ENCODE peak calls at places on chromosomes 11 and 22, in ten cellular contexts. One of them, this sample, is unnamed.

GRCh38 chr22:38257650-38258246 is 15.1 kb downstream of the TMEM184B start:
- DNase-seq in foreskin fibroblast: no peak
- DNase-seq in foreskin keratinocyte: no peak
- DNase-seq in prostate gland: no peak
- DNase-seq in Peyer's patch: peak; percentile 80
- DNase-seq in brain microvascular endothelial cell: no peak
- DNase-seq in GM06990: no peak
- DNase-seq in upper lobe of left lung: no peak
- DNase-seq in H9: no peak
- DNase-seq in coronary artery: no peak
- DNase-seq in this sample: no peak

GRCh38 chr22:32830473-32830872 is 29.0 kb downstream of the TIMP3 start:
- DNase-seq in foreskin fibroblast: no peak
- DNase-seq in upper lobe of left lung: peak; percentile 34
- DNase-seq in Peyer's patch: no peak
- DNase-seq in prostate gland: no peak
- DNase-seq in foreskin keratinocyte: no peak
- DNase-seq in GM06990: no peak
- DNase-seq in coronary artery: no peak
- DNase-seq in brain microvascular endothelial cell: peak; percentile 42
- DNase-seq in H9: peak; percentile 38
- DNase-seq in this sample: no peak

GRCh38 chr11:62801071-62801470 is 4.2 kb downstream of the NXF1 start:
- DNase-seq in H9: no peak
- DNase-seq in brain microvascular endothelial cell: no peak
- DNase-seq in upper lobe of left lung: no peak
- DNase-seq in GM06990: no peak
- DNase-seq in foreskin keratinocyte: no peak
- DNase-seq in prostate gland: no peak
- DNase-seq in Peyer's patch: no peak
- DNase-seq in foreskin fibroblast: no peak
- DNase-seq in coronary artery: no peak
- DNase-seq in this sample: no peak

GRCh38 chr11:117189941-117190544 is 9.1 kb upstream of the TAGLN start:
- DNase-seq in GM06990: no peak
- DNase-seq in Peyer's patch: no peak
- DNase-seq in H9: no peak
- DNase-seq in brain microvascular endothelial cell: no peak
- DNase-seq in foreskin keratinocyte: no peak
- DNase-seq in foreskin fibroblast: no peak
- DNase-seq in coronary artery: peak; percentile 61
- DNase-seq in upper lobe of left lung: peak; percentile 50
- DNase-seq in prostate gland: no peak
- DNase-seq in this sample: no peak

GRCh38 chr11:44766112-44766971 is 39.6 kb downstream of the TSPAN18 start:
- DNase-seq in H9: peak; percentile 22
- DNase-seq in Peyer's patch: no peak
- DNase-seq in brain microvascular endothelial cell: peak; percentile 95
- DNase-seq in foreskin fibroblast: peak; percentile 50
- DNase-seq in coronary artery: peak; percentile 88
- DNase-seq in foreskin keratinocyte: no peak
- DNase-seq in prostate gland: no peak
- DNase-seq in upper lobe of left lung: no peak
- DNase-seq in GM06990: no peak
- DNase-seq in this sample: peak; percentile 2

GRCh38 chr11:47215366-47215925 is 672 bp downstream of the DDB2 start:
- DNase-seq in upper lobe of left lung: no peak
- DNase-seq in GM06990: no peak
- DNase-seq in Peyer's patch: no peak
- DNase-seq in prostate gland: no peak
- DNase-seq in brain microvascular endothelial cell: no peak
- DNase-seq in foreskin keratinocyte: peak; percentile 47
- DNase-seq in H9: no peak
- DNase-seq in foreskin fibroblast: no peak
- DNase-seq in coronary artery: no peak
- DNase-seq in this sample: no peak

GRCh38 chr11:118531597-118532084 is 649 bp downstream of the TMEM25 start:
- DNase-seq in coronary artery: peak; percentile 66
- DNase-seq in H9: no peak
- DNase-seq in foreskin keratinocyte: no peak
- DNase-seq in brain microvascular endothelial cell: no peak
- DNase-seq in GM06990: no peak
- DNase-seq in upper lobe of left lung: peak; percentile 66
- DNase-seq in prostate gland: no peak
- DNase-seq in foreskin fibroblast: no peak
- DNase-seq in Peyer's patch: peak; percentile 71
- DNase-seq in this sample: no peak

GRCh38 chr11:102530558-102530957 is at the start of gene MMP7:
- DNase-seq in GM06990: no peak
- DNase-seq in foreskin keratinocyte: peak; percentile 40
- DNase-seq in H9: no peak
- DNase-seq in brain microvascular endothelial cell: peak; percentile 26
- DNase-seq in coronary artery: no peak
- DNase-seq in foreskin fibroblast: peak; percentile 81
- DNase-seq in Peyer's patch: no peak
- DNase-seq in upper lobe of left lung: peak; percentile 59
- DNase-seq in prostate gland: no peak
- DNase-seq in this sample: no peak

GRCh38 chr11:31887180-31887579 is 76.1 kb upstream of the PAX6 start:
- DNase-seq in foreskin fibroblast: no peak
- DNase-seq in coronary artery: no peak
- DNase-seq in foreskin keratinocyte: no peak
- DNase-seq in upper lobe of left lung: no peak
- DNase-seq in GM06990: no peak
- DNase-seq in prostate gland: no peak
- DNase-seq in Peyer's patch: no peak
- DNase-seq in brain microvascular endothelial cell: no peak
- DNase-seq in H9: peak; percentile 63
- DNase-seq in this sample: no peak
- TF ChIP-seq CTCF in foreskin fibroblast: no peak
- TF ChIP-seq CTCF in coronary artery: no peak
- TF ChIP-seq CTCF in foreskin keratinocyte: peak; percentile 24
- TF ChIP-seq CTCF in upper lobe of left lung: no peak
- TF ChIP-seq CTCF in GM06990: peak; percentile 31
- TF ChIP-seq CTCF in prostate gland: no peak
- TF ChIP-seq CTCF in Peyer's patch: no peak
- TF ChIP-seq CTCF in brain microvascular endothelial cell: peak; percentile 37
- TF ChIP-seq CTCF in H9: peak; percentile 74
- TF ChIP-seq CTCF in this sample: no peak

GRCh38 chr11:71433648-71434450 is 14.3 kb downstream of the DHCR7 start:
- DNase-seq in foreskin keratinocyte: no peak
- DNase-seq in brain microvascular endothelial cell: no peak
- DNase-seq in foreskin fibroblast: peak; percentile 52
- DNase-seq in coronary artery: no peak
- DNase-seq in Peyer's patch: peak; percentile 73
- DNase-seq in H9: no peak
- DNase-seq in GM06990: no peak
- DNase-seq in upper lobe of left lung: peak; percentile 57
- DNase-seq in prostate gland: peak; percentile 81
- DNase-seq in this sample: no peak

GRCh38 chr11:71434576-71435130 is 13.5 kb downstream of the DHCR7 start:
- DNase-seq in GM06990: no peak
- DNase-seq in foreskin fibroblast: no peak
- DNase-seq in foreskin keratinocyte: no peak
- DNase-seq in upper lobe of left lung: peak; percentile 47
- DNase-seq in H9: no peak
- DNase-seq in Peyer's patch: no peak
- DNase-seq in prostate gland: no peak
- DNase-seq in brain microvascular endothelial cell: no peak
- DNase-seq in coronary artery: no peak
- DNase-seq in this sample: no peak

GRCh38 chr11:71435278-71435951 is 12.8 kb downstream of the DHCR7 start:
- DNase-seq in Peyer's patch: no peak
- DNase-seq in prostate gland: no peak
- DNase-seq in coronary artery: no peak
- DNase-seq in foreskin keratinocyte: no peak
- DNase-seq in foreskin fibroblast: no peak
- DNase-seq in upper lobe of left lung: peak; percentile 77
- DNase-seq in H9: no peak
- DNase-seq in GM06990: no peak
- DNase-seq in brain microvascular endothelial cell: no peak
- DNase-seq in this sample: no peak

GRCh38 chr11:71431271-71431670 is 16.9 kb downstream of the DHCR7 start:
- DNase-seq in Peyer's patch: no peak
- DNase-seq in H9: no peak
- DNase-seq in foreskin fibroblast: no peak
- DNase-seq in brain microvascular endothelial cell: no peak
- DNase-seq in GM06990: no peak
- DNase-seq in foreskin keratinocyte: no peak
- DNase-seq in prostate gland: no peak
- DNase-seq in coronary artery: no peak
- DNase-seq in upper lobe of left lung: peak; percentile 30
- DNase-seq in this sample: no peak

GRCh38 chr11:71432761-71433647 is 15.2 kb downstream of the DHCR7 start:
- DNase-seq in H9: no peak
- DNase-seq in coronary artery: no peak
- DNase-seq in upper lobe of left lung: no peak
- DNase-seq in foreskin keratinocyte: no peak
- DNase-seq in brain microvascular endothelial cell: no peak
- DNase-seq in Peyer's patch: peak; percentile 66
- DNase-seq in GM06990: no peak
- DNase-seq in foreskin fibroblast: no peak
- DNase-seq in prostate gland: no peak
- DNase-seq in this sample: no peak
- TF ChIP-seq CTCF in H9: no peak
- TF ChIP-seq CTCF in coronary artery: no peak
- TF ChIP-seq CTCF in upper lobe of left lung: no peak
- TF ChIP-seq CTCF in foreskin keratinocyte: no peak
- TF ChIP-seq CTCF in brain microvascular endothelial cell: no peak
- TF ChIP-seq CTCF in Peyer's patch: no peak
- TF ChIP-seq CTCF in GM06990: no peak
- TF ChIP-seq CTCF in foreskin fibroblast: no peak
- TF ChIP-seq CTCF in prostate gland: no peak
- TF ChIP-seq CTCF in this sample: no peak

GRCh38 chr11:106236295-106236694 is 158.8 kb downstream of the AASDHPPT start:
- DNase-seq in GM06990: no peak
- DNase-seq in upper lobe of left lung: no peak
- DNase-seq in foreskin keratinocyte: no peak
- DNase-seq in Peyer's patch: no peak
- DNase-seq in brain microvascular endothelial cell: no peak
- DNase-seq in foreskin fibroblast: no peak
- DNase-seq in coronary artery: no peak
- DNase-seq in H9: no peak
- DNase-seq in prostate gland: no peak
- DNase-seq in this sample: no peak

GRCh38 chr11:106233191-106233590 is 155.7 kb downstream of the AASDHPPT start:
- DNase-seq in Peyer's patch: no peak
- DNase-seq in foreskin keratinocyte: no peak
- DNase-seq in prostate gland: no peak
- DNase-seq in brain microvascular endothelial cell: no peak
- DNase-seq in H9: no peak
- DNase-seq in coronary artery: no peak
- DNase-seq in GM06990: peak; percentile 4
- DNase-seq in upper lobe of left lung: no peak
- DNase-seq in foreskin fibroblast: no peak
- DNase-seq in this sample: no peak

GRCh38 chr11:106228996-106229395 is 151.5 kb downstream of the AASDHPPT start:
- DNase-seq in brain microvascular endothelial cell: peak; percentile 32
- DNase-seq in coronary artery: no peak
- DNase-seq in prostate gland: no peak
- DNase-seq in H9: no peak
- DNase-seq in foreskin fibroblast: peak; percentile 10
- DNase-seq in upper lobe of left lung: no peak
- DNase-seq in GM06990: no peak
- DNase-seq in Peyer's patch: no peak
- DNase-seq in foreskin keratinocyte: no peak
- DNase-seq in this sample: no peak

GRCh38 chr11:106234794-106235193 is 157.3 kb downstream of the AASDHPPT start:
- DNase-seq in GM06990: no peak
- DNase-seq in foreskin keratinocyte: no peak
- DNase-seq in prostate gland: no peak
- DNase-seq in upper lobe of left lung: no peak
- DNase-seq in foreskin fibroblast: no peak
- DNase-seq in coronary artery: no peak
- DNase-seq in H9: no peak
- DNase-seq in Peyer's patch: no peak
- DNase-seq in brain microvascular endothelial cell: no peak
- DNase-seq in this sample: no peak

GRCh38 chr11:106231591-106231990 is 154.1 kb downstream of the AASDHPPT start:
- DNase-seq in prostate gland: no peak
- DNase-seq in GM06990: no peak
- DNase-seq in foreskin fibroblast: peak; percentile 68
- DNase-seq in Peyer's patch: no peak
- DNase-seq in brain microvascular endothelial cell: no peak
- DNase-seq in H9: no peak
- DNase-seq in coronary artery: no peak
- DNase-seq in upper lobe of left lung: no peak
- DNase-seq in foreskin keratinocyte: no peak
- DNase-seq in this sample: no peak
- TF ChIP-seq CTCF in prostate gland: no peak
- TF ChIP-seq CTCF in GM06990: no peak
- TF ChIP-seq CTCF in foreskin fibroblast: peak; percentile 41
- TF ChIP-seq CTCF in Peyer's patch: no peak
- TF ChIP-seq CTCF in brain microvascular endothelial cell: peak; percentile 38
- TF ChIP-seq CTCF in H9: peak; percentile 13
- TF ChIP-seq CTCF in coronary artery: no peak
- TF ChIP-seq CTCF in upper lobe of left lung: no peak
- TF ChIP-seq CTCF in foreskin keratinocyte: peak; percentile 27
- TF ChIP-seq CTCF in this sample: no peak

DNA sequence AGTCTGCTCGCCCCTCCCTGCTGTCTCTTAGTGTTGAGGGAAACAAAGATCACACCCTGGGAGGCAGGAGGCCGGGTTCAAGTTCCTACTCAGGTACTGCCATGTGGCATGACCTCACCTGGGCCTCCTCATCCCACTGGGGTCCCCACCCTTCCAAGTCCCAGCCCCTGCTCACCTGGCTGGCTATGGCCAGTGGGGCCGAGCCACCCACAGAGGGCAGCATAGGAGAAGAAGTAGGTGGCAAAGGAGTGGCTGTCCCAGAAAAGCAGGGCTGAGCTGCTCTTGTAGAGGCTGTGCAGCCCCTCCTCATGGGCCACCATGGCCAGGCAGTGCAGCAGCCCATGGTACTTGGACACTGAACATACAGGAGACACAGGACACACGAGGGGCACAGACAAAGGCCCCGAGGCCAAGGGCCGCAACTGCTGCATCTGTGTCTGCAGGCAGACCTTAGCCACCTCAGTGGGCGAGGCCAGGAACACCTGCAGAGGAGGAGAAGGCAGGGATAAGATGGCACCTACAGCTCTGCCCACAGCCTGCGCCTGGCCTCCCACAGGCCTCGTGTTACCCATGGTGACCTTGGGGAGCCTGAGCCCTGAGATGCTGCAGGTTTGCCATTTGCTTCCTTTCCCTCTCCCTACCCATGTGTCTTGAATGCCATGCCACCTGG is 50.6 kb upstream of the MPEG1 start:
- DNase-seq in foreskin keratinocyte: no peak
- DNase-seq in upper lobe of left lung: peak; percentile 60
- DNase-seq in GM06990: no peak
- DNase-seq in H9: peak; percentile 79
- DNase-seq in coronary artery: no peak
- DNase-seq in prostate gland: no peak
- DNase-seq in foreskin fibroblast: no peak
- DNase-seq in Peyer's patch: peak; percentile 53
- DNase-seq in brain microvascular endothelial cell: no peak
- DNase-seq in this sample: peak; percentile 52
- TF ChIP-seq CTCF in foreskin keratinocyte: peak; percentile 55
- TF ChIP-seq CTCF in upper lobe of left lung: no peak
- TF ChIP-seq CTCF in GM06990: peak; percentile 63
- TF ChIP-seq CTCF in H9: peak; percentile 67
- TF ChIP-seq CTCF in coronary artery: no peak
- TF ChIP-seq CTCF in prostate gland: no peak
- TF ChIP-seq CTCF in foreskin fibroblast: no peak
- TF ChIP-seq CTCF in Peyer's patch: peak; percentile 35
- TF ChIP-seq CTCF in brain microvascular endothelial cell: no peak
- TF ChIP-seq CTCF in this sample: no peak